ENCODE peak calls at places on chromosomes 13 and 19, in five cellular contexts. N is T1000, O is Panc1, Z is NCI-H510A, D is Peyer's patch. C is an unnamed sample.

GRCh38 chr19:46875234-46875633 is 14.4 kb downstream of the ARHGAP35 start:
- DNase-seq in N (no peak), Z (no peak), D (no peak), O (no peak), C (no peak)

GRCh38 chr13:32142956-32143375 is 111.4 kb downstream of the FRY start:
- DNase-seq in N (no peak), D (no peak), Z (no peak), O (no peak), C (no peak)

GRCh38 chr19:14979136-14979497 is 547 bp downstream of the SLC1A6 start:
- DNase-seq in N (no peak), D (no peak), O (no peak), Z (no peak), C (no peak)

GRCh38 chr19:2540646-2541454 is 64.9 kb downstream of the GADD45B start:
- DNase-seq in N (peak; percentile 98), D (peak; percentile 81), O (no peak), Z (no peak), C (no peak)

GRCh38 chr19:47151627-47152026 is 21.0 kb downstream of the SAE1 start:
- DNase-seq in N (no peak), O (no peak), Z (no peak), D (no peak), C (no peak)

GRCh38 chr13:107866007-107866665 is 349.2 kb downstream of the LIG4 start:
- DNase-seq in Z (peak; percentile 22), O (no peak), N (peak; percentile 31), D (no peak), C (peak; percentile 67)

GRCh38 chr19:34487651-34488051 is 6.1 kb downstream of the WTIP start:
- DNase-seq in N (no peak), O (no peak), D (no peak), Z (no peak), C (no peak)

GRCh38 chr19:37303591-37304171 is 67.2 kb upstream of the ZNF527 start:
- DNase-seq in Z (no peak), O (no peak), N (no peak), D (no peak), C (no peak)

GRCh38 chr19:18999896-19000620 is 33.3 kb downstream of the SUGP2 start:
- DNase-seq in D (no peak), O (no peak), N (no peak), Z (no peak), C (no peak)

GRCh38 chr19:49889687-49890348 is 6.9 kb downstream of the IL4I1 start:
- DNase-seq in Z (no peak), N (no peak), D (peak; percentile 82), O (no peak), C (peak; percentile 64)

GRCh38 chr19:51097166-51097736 is 11.0 kb downstream of the CTU1 start:
- DNase-seq in N (no peak), D (peak; percentile 79), Z (no peak), O (no peak), C (peak; percentile 27)

GRCh38 chr19:55738302-55738701 is at the start of gene NLRP9:
- DNase-seq in Z (no peak), O (no peak), D (no peak), N (no peak), C (no peak)

GRCh38 chr19:34232566-34233481 is 21.5 kb upstream of the GARRE1 start:
- DNase-seq in N (peak; percentile 33), D (no peak), O (peak; percentile 93), Z (no peak), C (no peak)

GRCh38 chr13:78593652-78594494 is 9.5 kb downstream of the POU4F1 start:
- DNase-seq in O (no peak), D (no peak), N (no peak), Z (no peak), C (no peak)

GRCh38 chr13:81760316-81760715 is 1419.4 kb upstream of the SPRY2 start:
- DNase-seq in Z (no peak), N (no peak), D (no peak), O (no peak), C (no peak)

GRCh38 chr13:48403151-48403631 is 9.7 kb downstream of the LPAR6 start:
- DNase-seq in Z (no peak), O (no peak), N (no peak), D (no peak), C (no peak)

GRCh38 chr13:86976521-86977324 is 694.4 kb upstream of the SLITRK5 start:
- DNase-seq in D (no peak), O (no peak), Z (no peak), N (no peak), C (no peak)

GRCh38 chr19:35154535-35155406 is at the start of gene FXYD5:
- DNase-seq in Z (no peak), O (no peak), N (peak; percentile 34), D (no peak), C (no peak)

GRCh38 chr19:38003427-38004099 is 96.6 kb downstream of the SIPA1L3 start:
- DNase-seq in Z (peak; percentile 74), D (no peak), O (no peak), N (peak; percentile 74), C (peak; percentile 91)

GRCh38 chr19:3250675-3251074 is 26.2 kb downstream of the CELF5 start:
- DNase-seq in D (no peak), O (no peak), Z (no peak), N (no peak), C (no peak)

GRCh38 chr19:17475541-17476115 is 5.3 kb downstream of the SLC27A1 start:
- DNase-seq in Z (no peak), O (no peak), D (no peak), N (no peak), C (no peak)

GRCh38 chr13:60267498-60268202 is 103.9 kb upstream of the DIAPH3 start:
- DNase-seq in D (no peak), O (no peak), Z (no peak), N (no peak), C (no peak)

GRCh38 chr19:40745402-40745780 is 4.9 kb downstream of the ACTMAP start:
- DNase-seq in O (no peak), D (no peak), N (no peak), Z (no peak), C (no peak)

GRCh38 chr13:41610426-41610825 is 153.1 kb downstream of the RGCC start:
- DNase-seq in Z (peak; percentile 17), D (no peak), N (no peak), O (no peak), C (no peak)

GRCh38 chr19:5036733-5037681 is 68.1 kb downstream of the KDM4B start:
- DNase-seq in N (peak; percentile 48), O (no peak), Z (no peak), D (no peak), C (peak; percentile 47)

GRCh38 chr19:46713781-46714522 is 3.0 kb downstream of the PRKD2 start:
- DNase-seq in N (peak; percentile 19), D (peak; percentile 97), Z (peak; percentile 80), O (no peak), C (peak; percentile 89)

GRCh38 chr19:49579947-49580263 is 451 bp downstream of the NOSIP start:
- DNase-seq in Z (no peak), N (no peak), D (no peak), O (no peak), C (no peak)